ENCODE peak calls at places on chromosomes 12 and 14, in six cellular contexts. L is BE2C, B is ovary, Z is A549, H is MM.1S, M is heart left ventricle. K is an unnamed sample.

GRCh38 chr12:127773520-127773919 is 493.4 kb upstream of the TMEM132C start:
- DNase-seq in Z (peak; percentile 14), L (no peak), M (no peak), H (no peak), B (no peak), K (no peak)

GRCh38 chr12:23648546-23648945 is 300.9 kb downstream of the SOX5 start:
- DNase-seq in Z (no peak), H (no peak), B (no peak), L (no peak), M (no peak), K (no peak)

GRCh38 chr12:30997685-30998440 is 71.3 kb downstream of the TSPAN11 start:
- DNase-seq in L (no peak), H (no peak), Z (no peak), B (no peak), M (no peak), K (no peak)

GRCh38 chr12:60494249-60494648 is 898.4 kb downstream of the SLC16A7 start:
- DNase-seq in L (no peak), H (peak; percentile 25), B (no peak), M (no peak), Z (peak; percentile 52), K (no peak)

GRCh38 chr14:72663956-72664650 is 229.8 kb downstream of the DPF3 start:
- DNase-seq in H (no peak), Z (no peak), M (no peak), L (no peak), B (no peak), K (no peak)

GRCh38 chr12:115740586-115741155 is 536.8 kb downstream of the MED13L start:
- DNase-seq in B (no peak), M (no peak), L (no peak), H (no peak), Z (no peak), K (no peak)

GRCh38 chr14:79118291-79118690 is 948.1 kb downstream of the NRXN3 start:
- DNase-seq in B (no peak), L (no peak), Z (no peak), H (no peak), M (no peak), K (no peak)

GRCh38 chr14:102049258-102050025 is 37.4 kb downstream of the HSP90AA1 start:
- DNase-seq in M (no peak), H (no peak), B (no peak), Z (no peak), L (no peak), K (no peak)

GRCh38 chr12:90828621-90829020 is 126.4 kb downstream of the CCER1 start:
- DNase-seq in M (no peak), Z (no peak), B (no peak), L (no peak), H (no peak), K (no peak)

GRCh38 chr14:34172477-34173368 is 221.8 kb upstream of the EGLN3 start:
- DNase-seq in H (no peak), L (no peak), B (no peak), Z (no peak), M (no peak), K (no peak)

GRCh38 chr12:100145643-100146042 is 3.0 kb upstream of the BLTP3B start:
- DNase-seq in L (no peak), B (no peak), M (no peak), Z (no peak), H (no peak), K (no peak)

GRCh38 chr12:22018860-22019259 is 27.2 kb upstream of the CMAS start:
- DNase-seq in Z (peak; percentile 15), H (peak; percentile 33), M (no peak), L (no peak), B (no peak), K (no peak)

GRCh38 chr14:91515979-91516378 is 5.9 kb upstream of the PPP4R3A start:
- DNase-seq in B (no peak), Z (no peak), M (no peak), L (no peak), H (no peak), K (no peak)

GRCh38 chr12:81896771-81897170 is 137.6 kb upstream of the PPFIA2 start:
- DNase-seq in Z (no peak), B (no peak), L (no peak), M (no peak), H (no peak), K (no peak)

GRCh38 chr12:54039417-54040147 is 6.7 kb downstream of the HOXC5 start:
- DNase-seq in H (no peak), M (peak; percentile 26), L (no peak), B (peak; percentile 79), Z (no peak), K (no peak)

GRCh38 chr12:14408208-14408607 is 42.7 kb downstream of the ATF7IP start:
- DNase-seq in H (peak; percentile 64), B (no peak), L (no peak), Z (peak; percentile 31), M (no peak), K (no peak)

GRCh38 chr12:6540181-6540877 is 6.0 kb downstream of the GAPDH start:
- DNase-seq in M (peak; percentile 87), H (no peak), L (peak; percentile 92), Z (peak; percentile 91), B (peak; percentile 92), K (no peak)

GRCh38 chr14:99320621-99321235 is 48.7 kb upstream of the BCL11B start:
- DNase-seq in Z (no peak), H (no peak), M (no peak), L (no peak), B (no peak), K (no peak)

GRCh38 chr14:94051115-94051514 is 25.0 kb downstream of the OTUB2 start:
- DNase-seq in Z (peak; percentile 41), H (no peak), L (peak; percentile 44), M (peak; percentile 52), B (peak; percentile 87), K (no peak)

GRCh38 chr14:55220230-55220629 is 28.8 kb upstream of the DLGAP5 start:
- DNase-seq in B (no peak), H (no peak), M (no peak), Z (no peak), L (no peak), K (no peak)

GRCh38 chr12:66550626-66551025 is 128.2 kb downstream of the GRIP1 start:
- DNase-seq in H (no peak), L (no peak), M (no peak), Z (no peak), B (no peak), K (no peak)

GRCh38 chr12:16349132-16349463 is 1.7 kb downstream of the MGST1 start:
- DNase-seq in Z (peak; percentile 92), H (no peak), M (peak; percentile 21), L (no peak), B (no peak), K (peak; percentile 66)

GRCh38 chr12:6850796-6851152 is 312 bp downstream of the CDCA3 start:
- DNase-seq in B (no peak), Z (no peak), M (no peak), L (no peak), H (no peak), K (peak; percentile 62)

GRCh38 chr12:42960087-42960527 is 370.6 kb upstream of the PRICKLE1 start:
- DNase-seq in H (no peak), B (no peak), M (no peak), L (no peak), Z (peak; percentile 7), K (no peak)

GRCh38 chr14:92747701-92748258 is 647 bp downstream of the LGMN start:
- DNase-seq in L (no peak), H (peak; percentile 15), M (no peak), B (no peak), Z (no peak), K (no peak)

GRCh38 chr12:76117067-76117691 is 32.7 kb upstream of the NAP1L1 start:
- DNase-seq in H (no peak), Z (no peak), B (no peak), L (no peak), M (no peak), K (no peak)
- TF ChIP-seq CTCF in H (no peak), Z (no peak), B (no peak), L (no peak), M (no peak), K (no peak)

DNA sequence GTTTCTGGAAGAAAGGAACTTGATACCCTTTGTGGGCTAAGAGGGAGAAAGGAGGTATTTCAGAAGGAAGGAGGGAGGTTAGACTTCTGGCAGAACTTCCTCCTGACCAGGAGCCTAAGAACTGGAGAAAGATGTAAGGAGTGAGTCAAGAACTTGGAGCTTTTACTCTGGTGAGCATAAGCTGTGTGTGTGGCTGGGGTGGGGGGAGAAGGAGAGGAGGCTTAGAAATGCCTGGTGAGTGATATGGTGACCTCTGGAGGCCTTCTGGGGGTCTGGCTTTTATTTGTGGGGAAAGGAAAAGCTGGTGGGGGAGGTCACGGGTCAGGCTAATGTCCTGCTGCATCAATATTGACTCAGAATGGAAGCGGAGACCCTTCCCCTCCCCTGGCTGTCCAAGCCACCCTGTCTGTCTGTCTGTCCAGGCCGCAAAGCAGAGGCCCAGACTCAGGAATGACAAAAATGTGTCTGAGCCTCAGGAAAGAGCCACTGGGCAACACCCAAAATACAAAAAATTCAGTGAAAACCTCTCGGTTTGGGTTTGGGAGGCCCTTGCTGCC is 4.8 kb downstream of the LRP1 start:
- DNase-seq in Z (no peak), M (no peak), H (no peak), L (no peak), B (no peak), K (no peak)
- H3K4me3 ChIP-seq in Z (no peak overlapping the region), M (peak overlapping the region; percentile 4), H (no peak overlapping the region), L (no peak overlapping the region), B (peak overlapping the region; percentile 6), K (no peak overlapping the region)

DNA sequence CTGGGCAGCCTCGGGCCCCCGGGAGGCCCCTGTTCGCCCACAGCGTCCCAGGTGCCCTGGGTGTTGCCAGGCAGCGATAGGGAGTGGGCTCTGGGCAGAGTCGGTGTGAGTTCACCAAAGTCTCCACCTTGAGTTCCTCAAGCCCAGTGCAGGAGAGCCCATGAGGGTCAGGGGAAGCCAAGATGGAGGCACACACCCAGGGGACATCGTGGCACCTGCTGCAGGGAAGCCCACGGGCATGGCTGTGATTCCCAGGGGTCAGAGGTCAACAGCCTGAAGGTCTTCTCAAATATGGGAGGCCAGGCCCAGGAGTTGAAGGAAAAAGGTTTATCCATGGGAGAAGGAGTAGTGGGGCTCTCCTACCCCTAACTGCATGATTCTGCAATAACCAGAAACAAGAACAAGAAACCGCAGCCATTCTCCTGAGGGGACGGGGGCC is 148.8 kb downstream of the ADGRD1 start:
- DNase-seq in H (no peak), L (peak; percentile 3), M (peak; percentile 14), Z (no peak), B (peak; percentile 29), K (no peak)
- H3K4me1 ChIP-seq in H (peaks cover 12% of the 10 kb centered on the region), L (peaks cover 4% of the 10 kb centered on the region), M (peaks cover 10% of the 10 kb centered on the region), Z (peaks cover 4% of the 10 kb centered on the region), B (peaks cover 2% of the 10 kb centered on the region), K (no peaks in the 10 kb centered on the region)

DNA sequence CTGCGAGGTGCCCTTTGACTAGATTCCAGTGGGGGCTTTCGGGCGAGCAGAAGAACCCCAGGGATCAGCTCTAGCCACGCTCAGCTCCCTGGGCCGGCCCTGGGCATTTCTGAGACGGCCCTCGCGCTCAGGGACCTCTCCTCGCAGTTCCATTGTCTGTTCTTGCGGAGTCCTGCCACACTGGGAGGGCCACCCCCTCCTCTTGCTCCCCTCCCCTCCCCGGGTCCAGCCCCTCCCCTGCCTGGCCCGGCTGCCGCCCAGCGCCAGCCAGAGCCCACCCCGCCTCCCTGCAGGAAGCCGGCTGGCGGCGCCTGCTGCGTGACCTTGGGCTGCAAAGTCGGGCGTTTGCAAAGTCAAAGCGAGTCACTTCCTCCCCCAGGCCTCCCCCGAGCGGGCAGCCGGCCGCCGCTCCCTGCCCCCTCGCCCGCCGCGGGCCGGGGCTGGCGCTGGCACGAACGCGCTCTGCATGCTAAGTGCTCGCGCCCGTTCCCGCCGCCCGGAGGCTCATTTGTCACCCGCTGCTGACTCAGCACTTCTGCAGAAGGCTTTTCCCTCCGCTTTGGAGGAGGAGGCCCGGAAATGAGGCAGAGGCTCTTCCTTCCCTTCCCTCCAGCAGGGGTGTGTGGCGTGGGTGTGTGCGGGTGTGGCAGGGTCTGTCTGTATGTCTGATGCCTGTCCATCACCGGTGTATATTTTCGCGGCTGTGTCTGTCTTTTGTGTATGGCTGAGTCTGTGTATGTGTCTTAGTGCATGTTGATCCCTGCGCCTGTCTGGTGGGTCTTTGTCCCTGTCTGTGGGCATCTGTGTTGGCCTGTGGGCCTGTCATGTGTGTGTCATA is 72.0 kb downstream of the IRF2BPL start:
- DNase-seq in B (peak; percentile 90), Z (peak; percentile 97), M (peak; percentile 92), L (peak; percentile 97), H (peak; percentile 85), K (peak; percentile 94)
- TF ChIP-seq CTCF in B (no peak), Z (no peak), M (no peak), L (peak; percentile 12), H (no peak), K (no peak)

K was measured in pancreas.